ENCODE peak calls at places on chromosomes 6 and 20, in four cellular contexts. One of them, this sample, is unnamed.

GRCh38 chr20:25017257-25017803 is 24.8 kb upstream of the APMAP start:
- DNase-seq in HepG2: peak
- DNase-seq in SK-N-SH: no peak
- DNase-seq in H1: peak
- DNase-seq in this sample: peak

GRCh38 chr6:166025149-166025898 is 142.3 kb downstream of the TBXT start:
- DNase-seq in HepG2: no peak
- DNase-seq in SK-N-SH: no peak
- DNase-seq in H1: no peak
- DNase-seq in this sample: no peak

GRCh38 chr20:32519367-32519730 is 65.8 kb downstream of the NOL4L start:
- DNase-seq in HepG2: no peak
- DNase-seq in SK-N-SH: no peak
- DNase-seq in H1: no peak
- DNase-seq in this sample: no peak

GRCh38 chr6:170480045-170480714 is 72.9 kb downstream of the PSMB1 start:
- DNase-seq in HepG2: no peak
- DNase-seq in SK-N-SH: no peak
- DNase-seq in H1: no peak
- DNase-seq in this sample: peak

GRCh38 chr6:52063584-52064400 is 23.6 kb downstream of the PKHD1 start:
- DNase-seq in HepG2: peak
- DNase-seq in SK-N-SH: peak
- DNase-seq in H1: no peak
- DNase-seq in this sample: no peak

GRCh38 chr6:110628330-110628729 is 151.9 kb upstream of the SLC22A16 start:
- DNase-seq in HepG2: no peak
- DNase-seq in SK-N-SH: no peak
- DNase-seq in H1: no peak
- DNase-seq in this sample: no peak

GRCh38 chr6:135985471-135985870 is 134.0 kb downstream of the PDE7B start:
- DNase-seq in HepG2: no peak
- DNase-seq in SK-N-SH: no peak
- DNase-seq in H1: no peak
- DNase-seq in this sample: no peak

GRCh38 chr20:20712474-20713243 is at the start of gene RALGAPA2:
- DNase-seq in HepG2: peak
- DNase-seq in SK-N-SH: peak
- DNase-seq in H1: peak
- DNase-seq in this sample: peak

GRCh38 chr6:90106449-90106848 is 190.2 kb downstream of the BACH2 start:
- DNase-seq in HepG2: no peak
- DNase-seq in SK-N-SH: no peak
- DNase-seq in H1: no peak
- DNase-seq in this sample: no peak

GRCh38 chr20:50130995-50131394 is 18.0 kb upstream of the UBE2V1 start:
- DNase-seq in HepG2: no peak
- DNase-seq in SK-N-SH: no peak
- DNase-seq in H1: no peak
- DNase-seq in this sample: no peak

GRCh38 chr6:113306552-113307145 is 550.5 kb upstream of the MARCKS start:
- DNase-seq in HepG2: peak
- DNase-seq in SK-N-SH: no peak
- DNase-seq in H1: peak
- DNase-seq in this sample: peak

GRCh38 chr6:151716446-151717047 is 90.9 kb upstream of the ESR1 start:
- DNase-seq in HepG2: peak
- DNase-seq in SK-N-SH: no peak
- DNase-seq in H1: peak
- DNase-seq in this sample: no peak

GRCh38 chr6:132423839-132424238 is 22.6 kb upstream of the MOXD1 start:
- DNase-seq in HepG2: no peak
- DNase-seq in SK-N-SH: no peak
- DNase-seq in H1: no peak
- DNase-seq in this sample: no peak
- TF ChIP-seq JUND in HepG2: no peak
- TF ChIP-seq JUND in SK-N-SH: no peak
- TF ChIP-seq JUND in H1: no peak
- TF ChIP-seq JUND in this sample: no peak

GRCh38 chr6:2714359-2714895 is 36.3 kb downstream of the MYLK4 start:
- DNase-seq in HepG2: no peak
- DNase-seq in SK-N-SH: no peak
- DNase-seq in H1: no peak
- DNase-seq in this sample: no peak
- TF ChIP-seq JUND in HepG2: no peak
- TF ChIP-seq JUND in SK-N-SH: peak
- TF ChIP-seq JUND in H1: no peak
- TF ChIP-seq JUND in this sample: no peak

GRCh38 chr6:141077355-141078333 is 1055.1 kb upstream of the GJE1 start:
- DNase-seq in HepG2: peak
- DNase-seq in SK-N-SH: peak
- DNase-seq in H1: peak
- DNase-seq in this sample: peak
- TF ChIP-seq JUND in HepG2: no peak
- TF ChIP-seq JUND in SK-N-SH: no peak
- TF ChIP-seq JUND in H1: no peak
- TF ChIP-seq JUND in this sample: no peak

GRCh38 chr20:59431014-59431413 is 130.6 kb downstream of the EDN3 start:
- DNase-seq in HepG2: no peak
- DNase-seq in SK-N-SH: peak
- DNase-seq in H1: no peak
- DNase-seq in this sample: no peak

GRCh38 chr20:59424976-59425375 is 124.6 kb downstream of the EDN3 start:
- DNase-seq in HepG2: no peak
- DNase-seq in SK-N-SH: no peak
- DNase-seq in H1: no peak
- DNase-seq in this sample: no peak

GRCh38 chr20:59428006-59428405 is 127.6 kb downstream of the EDN3 start:
- DNase-seq in HepG2: no peak
- DNase-seq in SK-N-SH: no peak
- DNase-seq in H1: no peak
- DNase-seq in this sample: no peak

GRCh38 chr20:59425572-59425971 is 125.2 kb downstream of the EDN3 start:
- DNase-seq in HepG2: no peak
- DNase-seq in SK-N-SH: peak
- DNase-seq in H1: no peak
- DNase-seq in this sample: no peak

DNA sequence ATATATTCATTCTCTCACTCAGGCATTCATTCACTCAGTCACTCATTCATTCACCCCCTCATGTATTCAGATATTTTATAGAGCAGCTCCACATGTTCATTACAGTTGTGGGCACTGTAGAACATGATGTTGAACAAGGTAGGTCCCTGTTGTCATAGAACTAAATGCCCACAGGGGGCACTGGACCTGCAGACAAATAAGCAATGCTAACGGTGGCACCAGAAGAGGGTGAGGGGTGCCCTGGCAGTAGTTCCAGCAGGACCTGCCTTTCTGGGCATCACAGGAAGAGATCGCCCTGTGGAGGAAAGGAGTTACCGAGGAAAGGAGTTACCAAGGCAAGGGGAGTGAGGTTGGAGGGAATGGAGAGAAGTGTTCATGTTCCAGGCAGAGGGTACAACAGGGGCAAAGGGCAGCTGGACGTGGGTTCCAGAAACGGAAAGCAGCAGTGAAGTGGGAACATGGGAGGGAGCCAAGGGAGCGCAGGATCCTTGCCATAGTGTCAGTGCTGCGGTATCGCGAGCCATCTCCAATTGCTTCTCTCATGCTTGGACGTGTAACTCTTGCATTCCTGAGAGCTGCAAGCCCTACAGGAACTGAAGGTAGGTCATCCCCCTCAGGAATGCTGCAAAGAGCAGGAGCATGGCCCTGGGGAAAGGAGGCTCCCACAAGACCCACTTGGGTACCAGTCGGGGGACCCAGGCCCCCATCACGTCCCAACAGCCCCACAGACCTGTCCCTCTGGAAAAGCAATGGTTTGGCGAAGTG is 128.2 kb downstream of the EDN3 start:
- DNase-seq in HepG2: peak
- DNase-seq in SK-N-SH: no peak
- DNase-seq in H1: no peak
- DNase-seq in this sample: peak
- TF ChIP-seq JUND in HepG2: no peak
- TF ChIP-seq JUND in SK-N-SH: no peak
- TF ChIP-seq JUND in H1: no peak
- TF ChIP-seq JUND in this sample: no peak

GRCh38 chr6:128491041-128491642 is 29.3 kb downstream of the PTPRK start:
- DNase-seq in HepG2: peak
- DNase-seq in SK-N-SH: no peak
- DNase-seq in H1: no peak
- DNase-seq in this sample: no peak
- TF ChIP-seq JUND in HepG2: no peak
- TF ChIP-seq JUND in SK-N-SH: no peak
- TF ChIP-seq JUND in H1: no peak
- TF ChIP-seq JUND in this sample: no peak

GRCh38 chr20:11496382-11496781 is 421.3 kb upstream of the BTBD3 start:
- DNase-seq in HepG2: no peak
- DNase-seq in SK-N-SH: no peak
- DNase-seq in H1: no peak
- DNase-seq in this sample: no peak
- TF ChIP-seq JUND in HepG2: no peak
- TF ChIP-seq JUND in SK-N-SH: no peak
- TF ChIP-seq JUND in H1: no peak
- TF ChIP-seq JUND in this sample: no peak

DNA sequence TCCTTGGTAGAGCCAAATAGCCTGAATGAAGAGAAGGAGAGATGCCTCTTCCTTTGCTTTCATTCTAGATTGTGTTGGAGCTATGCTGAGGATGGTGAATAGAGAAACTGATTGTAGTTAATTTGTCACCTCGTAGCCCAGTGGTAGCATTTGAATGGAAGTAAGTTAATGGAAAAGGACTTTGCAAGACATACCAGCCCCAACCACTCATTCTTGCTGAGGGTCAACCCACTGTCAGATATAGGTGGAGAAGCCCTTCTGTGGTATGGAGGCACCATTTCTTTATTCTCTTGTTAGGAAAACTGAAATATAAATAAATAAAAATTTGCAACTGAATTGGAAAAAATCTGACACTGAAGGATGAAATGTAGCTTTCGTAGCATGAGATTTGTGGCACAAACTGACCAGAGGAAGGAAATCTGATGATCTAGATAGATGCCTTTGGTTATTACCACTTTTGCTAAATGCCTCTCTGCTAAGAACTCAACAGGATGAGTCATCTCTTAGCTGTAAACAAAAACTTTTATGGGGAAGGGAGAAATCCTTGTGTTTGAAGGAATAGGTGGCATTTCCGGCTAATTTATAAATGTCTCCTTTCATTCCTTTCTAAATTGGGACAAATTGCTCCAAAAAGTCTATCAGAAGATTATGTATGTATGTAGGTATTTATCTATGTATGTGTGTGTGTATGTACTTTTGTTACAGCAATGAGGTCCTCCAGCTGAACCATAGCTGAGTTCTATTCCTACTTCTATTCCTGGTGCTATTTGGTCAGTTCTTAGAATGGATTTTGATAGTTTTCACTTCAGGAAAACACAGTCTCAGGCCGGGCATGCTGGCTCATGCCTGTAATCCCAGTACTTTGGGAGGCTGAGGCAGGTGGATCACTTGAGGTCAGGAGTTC is 76.5 kb upstream of the SUPT3H start:
- DNase-seq in HepG2: no peak
- DNase-seq in SK-N-SH: no peak
- DNase-seq in H1: no peak
- DNase-seq in this sample: no peak
- TF ChIP-seq JUND in HepG2: no peak
- TF ChIP-seq JUND in SK-N-SH: peak
- TF ChIP-seq JUND in H1: no peak
- TF ChIP-seq JUND in this sample: peak

GRCh38 chr6:35140991-35141720 is at the start of gene TCP11:
- DNase-seq in HepG2: no peak
- DNase-seq in SK-N-SH: peak
- DNase-seq in H1: peak
- DNase-seq in this sample: no peak
- TF ChIP-seq JUND in HepG2: no peak
- TF ChIP-seq JUND in SK-N-SH: no peak
- TF ChIP-seq JUND in H1: no peak
- TF ChIP-seq JUND in this sample: no peak

DNA sequence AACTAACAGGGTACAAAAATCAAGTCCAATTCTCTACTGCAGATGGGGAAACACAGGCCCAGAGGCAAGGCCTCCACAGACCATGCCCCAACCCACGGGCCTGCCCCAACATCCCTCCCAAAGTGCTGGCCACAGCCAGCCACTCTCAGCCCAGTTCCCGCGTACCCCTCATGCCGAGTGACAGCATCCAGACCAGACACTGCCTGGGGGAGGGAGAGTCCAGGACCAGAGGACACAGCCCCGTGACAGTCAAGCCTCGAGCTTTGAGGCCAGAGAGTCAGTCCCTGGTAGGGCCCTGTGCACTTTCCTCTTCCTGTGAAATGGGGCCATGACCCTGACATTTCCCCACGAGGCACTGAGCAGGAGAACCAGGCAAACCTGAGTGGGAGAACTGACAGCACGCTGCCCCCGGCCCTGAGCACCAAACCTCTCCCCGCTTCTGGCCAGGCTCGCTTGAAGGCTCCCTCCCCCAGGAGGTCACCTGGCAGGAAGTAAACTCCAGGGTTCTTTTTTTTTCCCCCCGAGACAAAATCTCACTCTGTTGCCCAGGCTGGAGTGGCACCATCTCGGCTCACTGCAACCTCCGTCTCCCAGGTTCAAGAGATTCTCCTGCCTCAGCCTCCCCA is 4.9 kb downstream of the MYL9 start:
- DNase-seq in HepG2: no peak
- DNase-seq in SK-N-SH: no peak
- DNase-seq in H1: no peak
- DNase-seq in this sample: no peak
- TF ChIP-seq JUND in HepG2: no peak
- TF ChIP-seq JUND in SK-N-SH: no peak
- TF ChIP-seq JUND in H1: no peak
- TF ChIP-seq JUND in this sample: no peak

DNA sequence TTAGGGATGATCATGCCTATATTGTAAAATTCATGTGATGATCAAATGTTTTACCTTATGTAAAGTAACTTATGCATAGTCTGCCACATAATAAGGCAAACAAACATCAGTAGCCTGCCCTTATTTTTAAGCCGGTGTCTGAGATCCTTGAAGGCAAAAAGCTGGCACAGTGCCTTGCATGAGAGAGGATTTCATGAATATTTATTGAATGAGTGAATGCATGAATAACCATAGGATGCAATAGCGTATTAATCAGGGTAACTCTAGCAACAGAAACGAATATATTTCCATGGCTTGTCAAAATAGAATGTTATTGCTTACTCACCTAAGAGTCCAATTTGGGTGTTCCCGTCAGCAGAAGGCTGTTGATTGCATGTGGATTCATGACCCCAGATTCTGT is 34.9 kb downstream of the BTBD3 start:
- DNase-seq in HepG2: no peak
- DNase-seq in SK-N-SH: no peak
- DNase-seq in H1: no peak
- DNase-seq in this sample: no peak
- TF ChIP-seq JUND in HepG2: no peak
- TF ChIP-seq JUND in SK-N-SH: no peak
- TF ChIP-seq JUND in H1: no peak
- TF ChIP-seq JUND in this sample: no peak